ENCODE peak calls at places on chromosomes 4 and X, in nine cellular contexts. One of them, this sample, is unnamed.

GRCh38 chr4:7646384-7647061 is 211.8 kb upstream of the PSAPL1 start:
- DNase-seq in DMS53: no peak
- DNase-seq in NCI-H1092 treated with DMSO at 0.1 percent for 48 hours: no peak
- DNase-seq in amygdala: no peak
- DNase-seq in activated T-cell treated with anti-CD3 and anti-CD28 coated beads for 1 hour: no peak
- DNase-seq in NCI-H460: no peak
- DNase-seq in sigmoid colon: no peak
- DNase-seq in breast epithelium: no peak
- DNase-seq in stimulated activated CD4-positive, alpha-beta T cell treated with anti-CD3 and anti-CD28 coated beads, Interleukin-2, amount 100 ng/mL, for 48 hours: no peak
- DNase-seq in this sample: no peak

GRCh38 chrX:150508461-150509367 is 59.7 kb upstream of the MTM1 start:
- DNase-seq in NCI-H460: no peak
- DNase-seq in NCI-H1092 treated with DMSO at 0.1 percent for 48 hours: peak
- DNase-seq in activated T-cell treated with anti-CD3 and anti-CD28 coated beads for 1 hour: no peak
- DNase-seq in DMS53: no peak
- DNase-seq in amygdala: peak
- DNase-seq in breast epithelium: no peak
- DNase-seq in stimulated activated CD4-positive, alpha-beta T cell treated with anti-CD3 and anti-CD28 coated beads, Interleukin-2, amount 100 ng/mL, for 48 hours: no peak
- DNase-seq in sigmoid colon: peak
- DNase-seq in this sample: no peak

GRCh38 chr4:56681158-56681848 is at the start of gene HOPX:
- DNase-seq in NCI-H1092 treated with DMSO at 0.1 percent for 48 hours: no peak
- DNase-seq in sigmoid colon: no peak
- DNase-seq in NCI-H460: peak
- DNase-seq in amygdala: peak
- DNase-seq in breast epithelium: no peak
- DNase-seq in DMS53: peak
- DNase-seq in activated T-cell treated with anti-CD3 and anti-CD28 coated beads for 1 hour: no peak
- DNase-seq in stimulated activated CD4-positive, alpha-beta T cell treated with anti-CD3 and anti-CD28 coated beads, Interleukin-2, amount 100 ng/mL, for 48 hours: peak
- DNase-seq in this sample: no peak

GRCh38 chrX:1581132-1581531 is 10.3 kb upstream of the AKAP17A start:
- DNase-seq in stimulated activated CD4-positive, alpha-beta T cell treated with anti-CD3 and anti-CD28 coated beads, Interleukin-2, amount 100 ng/mL, for 48 hours: peak
- DNase-seq in activated T-cell treated with anti-CD3 and anti-CD28 coated beads for 1 hour: peak
- DNase-seq in DMS53: peak
- DNase-seq in NCI-H1092 treated with DMSO at 0.1 percent for 48 hours: peak
- DNase-seq in sigmoid colon: no peak
- DNase-seq in amygdala: no peak
- DNase-seq in breast epithelium: no peak
- DNase-seq in NCI-H460: peak
- DNase-seq in this sample: no peak

GRCh38 chr4:6909970-6910339 is 329 bp downstream of the TBC1D14 start:
- DNase-seq in breast epithelium: no peak
- DNase-seq in NCI-H1092 treated with DMSO at 0.1 percent for 48 hours: no peak
- DNase-seq in DMS53: peak
- DNase-seq in sigmoid colon: no peak
- DNase-seq in amygdala: no peak
- DNase-seq in stimulated activated CD4-positive, alpha-beta T cell treated with anti-CD3 and anti-CD28 coated beads, Interleukin-2, amount 100 ng/mL, for 48 hours: peak
- DNase-seq in activated T-cell treated with anti-CD3 and anti-CD28 coated beads for 1 hour: no peak
- DNase-seq in NCI-H460: no peak
- DNase-seq in this sample: no peak

GRCh38 chr4:149248191-149248590 is 567.5 kb downstream of the IQCM start:
- DNase-seq in breast epithelium: no peak
- DNase-seq in stimulated activated CD4-positive, alpha-beta T cell treated with anti-CD3 and anti-CD28 coated beads, Interleukin-2, amount 100 ng/mL, for 48 hours: no peak
- DNase-seq in NCI-H460: no peak
- DNase-seq in DMS53: no peak
- DNase-seq in NCI-H1092 treated with DMSO at 0.1 percent for 48 hours: no peak
- DNase-seq in sigmoid colon: no peak
- DNase-seq in amygdala: no peak
- DNase-seq in activated T-cell treated with anti-CD3 and anti-CD28 coated beads for 1 hour: no peak
- DNase-seq in this sample: no peak

GRCh38 chr4:184504385-184504784 is 30.0 kb upstream of the IRF2 start:
- DNase-seq in activated T-cell treated with anti-CD3 and anti-CD28 coated beads for 1 hour: no peak
- DNase-seq in NCI-H1092 treated with DMSO at 0.1 percent for 48 hours: no peak
- DNase-seq in NCI-H460: no peak
- DNase-seq in breast epithelium: no peak
- DNase-seq in DMS53: no peak
- DNase-seq in stimulated activated CD4-positive, alpha-beta T cell treated with anti-CD3 and anti-CD28 coated beads, Interleukin-2, amount 100 ng/mL, for 48 hours: no peak
- DNase-seq in amygdala: no peak
- DNase-seq in sigmoid colon: no peak
- DNase-seq in this sample: no peak

GRCh38 chr4:37477126-37477525 is 209.1 kb downstream of the RELL1 start:
- DNase-seq in amygdala: no peak
- DNase-seq in DMS53: no peak
- DNase-seq in stimulated activated CD4-positive, alpha-beta T cell treated with anti-CD3 and anti-CD28 coated beads, Interleukin-2, amount 100 ng/mL, for 48 hours: no peak
- DNase-seq in breast epithelium: no peak
- DNase-seq in NCI-H1092 treated with DMSO at 0.1 percent for 48 hours: no peak
- DNase-seq in NCI-H460: no peak
- DNase-seq in activated T-cell treated with anti-CD3 and anti-CD28 coated beads for 1 hour: no peak
- DNase-seq in sigmoid colon: no peak
- DNase-seq in this sample: no peak

GRCh38 chr4:8653326-8654000 is 60.9 kb downstream of the CPZ start:
- DNase-seq in DMS53: no peak
- DNase-seq in amygdala: no peak
- DNase-seq in breast epithelium: peak
- DNase-seq in NCI-H1092 treated with DMSO at 0.1 percent for 48 hours: no peak
- DNase-seq in stimulated activated CD4-positive, alpha-beta T cell treated with anti-CD3 and anti-CD28 coated beads, Interleukin-2, amount 100 ng/mL, for 48 hours: no peak
- DNase-seq in NCI-H460: no peak
- DNase-seq in activated T-cell treated with anti-CD3 and anti-CD28 coated beads for 1 hour: no peak
- DNase-seq in sigmoid colon: peak
- DNase-seq in this sample: no peak

GRCh38 chr4:120755864-120756263 is 166.7 kb downstream of the PRDM5 start:
- DNase-seq in NCI-H1092 treated with DMSO at 0.1 percent for 48 hours: no peak
- DNase-seq in sigmoid colon: no peak
- DNase-seq in NCI-H460: no peak
- DNase-seq in amygdala: no peak
- DNase-seq in activated T-cell treated with anti-CD3 and anti-CD28 coated beads for 1 hour: no peak
- DNase-seq in breast epithelium: no peak
- DNase-seq in DMS53: no peak
- DNase-seq in stimulated activated CD4-positive, alpha-beta T cell treated with anti-CD3 and anti-CD28 coated beads, Interleukin-2, amount 100 ng/mL, for 48 hours: no peak
- DNase-seq in this sample: no peak

GRCh38 chrX:111784667-111785066 is 91.3 kb upstream of the TRPC5OS start:
- DNase-seq in activated T-cell treated with anti-CD3 and anti-CD28 coated beads for 1 hour: no peak
- DNase-seq in NCI-H1092 treated with DMSO at 0.1 percent for 48 hours: no peak
- DNase-seq in amygdala: no peak
- DNase-seq in DMS53: no peak
- DNase-seq in stimulated activated CD4-positive, alpha-beta T cell treated with anti-CD3 and anti-CD28 coated beads, Interleukin-2, amount 100 ng/mL, for 48 hours: no peak
- DNase-seq in sigmoid colon: no peak
- DNase-seq in breast epithelium: no peak
- DNase-seq in NCI-H460: no peak
- DNase-seq in this sample: no peak

GRCh38 chr4:91373546-91373945 is 930.2 kb upstream of the GRID2 start:
- DNase-seq in NCI-H460: no peak
- DNase-seq in activated T-cell treated with anti-CD3 and anti-CD28 coated beads for 1 hour: no peak
- DNase-seq in sigmoid colon: no peak
- DNase-seq in amygdala: no peak
- DNase-seq in stimulated activated CD4-positive, alpha-beta T cell treated with anti-CD3 and anti-CD28 coated beads, Interleukin-2, amount 100 ng/mL, for 48 hours: no peak
- DNase-seq in DMS53: no peak
- DNase-seq in breast epithelium: no peak
- DNase-seq in NCI-H1092 treated with DMSO at 0.1 percent for 48 hours: no peak
- DNase-seq in this sample: no peak

GRCh38 chrX:121407627-121408026 is 360.2 kb downstream of the GLUD2 start:
- DNase-seq in stimulated activated CD4-positive, alpha-beta T cell treated with anti-CD3 and anti-CD28 coated beads, Interleukin-2, amount 100 ng/mL, for 48 hours: no peak
- DNase-seq in DMS53: peak
- DNase-seq in sigmoid colon: no peak
- DNase-seq in activated T-cell treated with anti-CD3 and anti-CD28 coated beads for 1 hour: no peak
- DNase-seq in NCI-H1092 treated with DMSO at 0.1 percent for 48 hours: no peak
- DNase-seq in breast epithelium: no peak
- DNase-seq in NCI-H460: no peak
- DNase-seq in amygdala: no peak
- DNase-seq in this sample: no peak

GRCh38 chrX:55450259-55450658 is 1.7 kb upstream of the MAGEH1 start:
- DNase-seq in NCI-H1092 treated with DMSO at 0.1 percent for 48 hours: no peak
- DNase-seq in NCI-H460: no peak
- DNase-seq in breast epithelium: no peak
- DNase-seq in sigmoid colon: no peak
- DNase-seq in stimulated activated CD4-positive, alpha-beta T cell treated with anti-CD3 and anti-CD28 coated beads, Interleukin-2, amount 100 ng/mL, for 48 hours: no peak
- DNase-seq in amygdala: no peak
- DNase-seq in activated T-cell treated with anti-CD3 and anti-CD28 coated beads for 1 hour: no peak
- DNase-seq in DMS53: peak
- DNase-seq in this sample: no peak

GRCh38 chr4:65416875-65417274 is 253.4 kb downstream of the EPHA5 start:
- DNase-seq in amygdala: peak
- DNase-seq in sigmoid colon: no peak
- DNase-seq in DMS53: peak
- DNase-seq in activated T-cell treated with anti-CD3 and anti-CD28 coated beads for 1 hour: no peak
- DNase-seq in breast epithelium: no peak
- DNase-seq in NCI-H460: peak
- DNase-seq in NCI-H1092 treated with DMSO at 0.1 percent for 48 hours: peak
- DNase-seq in stimulated activated CD4-positive, alpha-beta T cell treated with anti-CD3 and anti-CD28 coated beads, Interleukin-2, amount 100 ng/mL, for 48 hours: no peak
- DNase-seq in this sample: no peak

GRCh38 chr4:176791591-176792347 is 953 bp downstream of the VEGFC start:
- DNase-seq in sigmoid colon: peak
- DNase-seq in stimulated activated CD4-positive, alpha-beta T cell treated with anti-CD3 and anti-CD28 coated beads, Interleukin-2, amount 100 ng/mL, for 48 hours: no peak
- DNase-seq in amygdala: no peak
- DNase-seq in activated T-cell treated with anti-CD3 and anti-CD28 coated beads for 1 hour: no peak
- DNase-seq in NCI-H460: no peak
- DNase-seq in DMS53: peak
- DNase-seq in breast epithelium: no peak
- DNase-seq in NCI-H1092 treated with DMSO at 0.1 percent for 48 hours: no peak
- DNase-seq in this sample: no peak